ENCODE peak calls at places on chromosomes 3 and 15, in four cellular contexts. M is body of pancreas, I is H1, O is transverse colon. Q is an unnamed sample.

GRCh38 chr3:94305835-94306685 is 243.2 kb downstream of the NSUN3 start:
- DNase-seq in M (no peak), I (no peak), O (no peak), Q (no peak)

GRCh38 chr3:133476971-133477375 is 77.1 kb downstream of the BFSP2 start:
- DNase-seq in M (no peak), I (no peak), O (no peak), Q (no peak)

GRCh38 chr3:111159391-111159790 is 87.8 kb downstream of the NECTIN3 start:
- DNase-seq in M (no peak), I (no peak), O (no peak), Q (no peak)

GRCh38 chr3:101867521-101867920 is 18.2 kb downstream of the NFKBIZ start:
- DNase-seq in M (no peak), O (no peak), I (no peak), Q (no peak)

GRCh38 chr15:31279221-31280036 is 47.2 kb upstream of the KLF13 start:
- DNase-seq in O (peak), I (peak), M (peak), Q (peak)

GRCh38 chr3:32124977-32125376 is 18.6 kb downstream of the GPD1L start:
- DNase-seq in I (no peak), M (no peak), O (no peak), Q (no peak)

GRCh38 chr3:50194128-50194902 is 2.9 kb downstream of the GNAT1 start:
- DNase-seq in I (peak), M (peak), O (peak), Q (no peak)

GRCh38 chr15:62278534-62278933 is 113.4 kb upstream of the C2CD4B start:
- DNase-seq in M (no peak), O (no peak), I (no peak), Q (no peak)

GRCh38 chr3:27905625-27906024 is 183.5 kb upstream of the EOMES start:
- DNase-seq in M (peak), O (no peak), I (no peak), Q (no peak)

GRCh38 chr3:45985532-45986302 is 9.9 kb downstream of the FYCO1 start:
- DNase-seq in I (no peak), O (no peak), M (no peak), Q (no peak)

GRCh38 chr3:35721628-35722027 is 82.3 kb downstream of the ARPP21 start:
- DNase-seq in O (no peak), I (no peak), M (no peak), Q (no peak)

GRCh38 chr3:108106031-108106430 is 15.2 kb upstream of the CD47 start:
- DNase-seq in O (no peak), M (no peak), I (no peak), Q (no peak)

GRCh38 chr15:56327721-56328502 is 37.3 kb upstream of the TEX9 start:
- DNase-seq in M (no peak), O (no peak), I (no peak), Q (no peak)

GRCh38 chr3:116770815-116771450 is 61.4 kb downstream of the TUSC7 start:
- DNase-seq in I (peak), O (peak), M (peak), Q (peak)

GRCh38 chr3:49377483-49377882 is 19.3 kb upstream of the GPX1 start:
- DNase-seq in O (no peak), M (no peak), I (no peak), Q (no peak)

GRCh38 chr3:123620338-123620737 is 35.5 kb upstream of the HACD2 start:
- DNase-seq in O (peak), M (no peak), I (no peak), Q (no peak)

GRCh38 chr15:98896802-98897732 is 110.5 kb downstream of the PGPEP1L start:
- DNase-seq in O (no peak), M (no peak), I (no peak), Q (peak)

GRCh38 chr15:65258863-65259262 is 27.8 kb downstream of the PARP16 start:
- DNase-seq in O (no peak), M (no peak), I (no peak), Q (no peak)

GRCh38 chr3:163708428-163708827 is 1369.9 kb downstream of the SI start:
- DNase-seq in I (no peak), M (no peak), O (no peak), Q (no peak)

GRCh38 chr3:188707396-188708288 is 464.1 kb upstream of the TPRG1 start:
- DNase-seq in M (no peak), I (no peak), O (no peak), Q (no peak)

GRCh38 chr3:170751083-170751893 is 118.7 kb downstream of the RPL22L1 start:
- DNase-seq in O (peak), M (peak), I (no peak), Q (peak)

GRCh38 chr3:134369231-134369741 is 5.0 kb downstream of the AMOTL2 start:
- DNase-seq in M (no peak), O (no peak), I (no peak), Q (no peak)

GRCh38 chr15:65254237-65254820 is 32.4 kb downstream of the PARP16 start:
- DNase-seq in I (no peak), M (no peak), O (no peak), Q (no peak)

DNA sequence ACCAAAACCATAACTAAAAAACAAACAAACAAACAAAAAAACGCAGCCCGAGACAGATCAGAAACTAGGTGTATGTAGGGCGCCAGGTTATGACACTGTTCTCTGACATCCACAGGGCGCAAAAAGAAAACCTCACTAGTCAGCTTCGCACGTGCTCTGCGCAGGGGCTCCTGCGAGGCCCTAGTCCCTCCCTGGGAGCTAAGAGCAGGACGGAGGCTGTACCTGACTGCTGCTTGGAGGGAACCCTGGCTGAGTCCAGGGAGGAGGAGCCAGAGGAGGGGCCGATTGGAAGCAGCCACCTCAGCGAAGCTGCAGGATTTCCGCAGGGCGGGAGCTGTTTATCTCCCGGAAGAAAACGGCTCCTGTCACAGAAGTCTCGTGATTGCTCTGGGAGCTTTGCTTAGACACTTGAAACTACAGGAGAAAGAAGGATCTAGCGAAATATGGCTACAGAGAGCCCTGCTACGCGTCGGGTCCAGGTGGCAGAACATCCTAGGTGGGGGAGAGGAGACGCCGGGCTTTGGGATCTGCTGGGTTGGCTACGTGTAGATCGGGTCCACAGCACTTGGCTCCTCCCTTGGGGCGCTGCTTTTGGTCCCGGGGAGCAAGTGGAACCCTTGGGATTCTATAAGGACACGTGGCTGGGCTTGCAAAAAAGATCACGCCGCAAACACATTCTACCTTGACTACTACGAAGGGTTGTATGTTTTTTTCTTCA is at the start of gene GALK2:
- DNase-seq in I (peak), O (peak), M (peak), Q (peak)
- TF ChIP-seq POLR2A in I (peak), O (peak), M (peak), Q (peak)

GRCh38 chr3:131543714-131544113 is 40.9 kb upstream of the MRPL3 start:
- DNase-seq in O (peak), M (peak), I (no peak), Q (peak)
- TF ChIP-seq CTCF in O (no peak), M (no peak), I (no peak), Q (no peak)

DNA sequence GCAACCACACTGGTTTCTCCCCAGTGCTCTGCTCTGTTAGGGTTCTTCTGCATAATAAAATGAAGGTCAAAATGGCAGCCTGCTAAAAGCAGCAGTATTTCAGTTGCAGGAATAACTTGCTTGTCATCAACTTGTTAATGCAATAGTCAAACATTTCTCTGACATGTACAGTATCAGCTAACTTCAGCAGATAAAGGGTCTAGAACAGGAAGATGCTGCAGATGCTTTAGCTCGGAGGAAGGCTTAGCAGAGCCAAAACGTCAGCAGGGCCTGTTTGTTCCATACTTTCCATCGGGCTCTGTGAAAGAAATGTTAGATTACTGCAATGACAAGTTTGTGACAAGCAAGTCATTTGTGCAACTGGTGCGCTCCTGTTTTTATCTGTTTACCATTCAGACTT is 291.9 kb downstream of the TIGIT start:
- DNase-seq in M (no peak), O (no peak), I (no peak), Q (no peak)
- H3K27ac ChIP-seq in M (no peak), O (no peak), I (no peak), Q (no peak)

GRCh38 chr3:9820543-9820942 is 10.5 kb downstream of the TTLL3 start:
- DNase-seq in O (no peak), M (no peak), I (no peak), Q (no peak)

GRCh38 chr3:9820944-9821343 is 10.9 kb downstream of the TTLL3 start:
- DNase-seq in O (no peak), I (no peak), M (no peak), Q (no peak)

GRCh38 chr3:9818666-9819335 is 8.7 kb downstream of the TTLL3 start:
- DNase-seq in O (no peak), M (no peak), I (no peak), Q (no peak)

GRCh38 chr3:9815986-9816385 is 5.9 kb downstream of the TTLL3 start:
- DNase-seq in I (no peak), O (no peak), M (no peak), Q (no peak)

DNA sequence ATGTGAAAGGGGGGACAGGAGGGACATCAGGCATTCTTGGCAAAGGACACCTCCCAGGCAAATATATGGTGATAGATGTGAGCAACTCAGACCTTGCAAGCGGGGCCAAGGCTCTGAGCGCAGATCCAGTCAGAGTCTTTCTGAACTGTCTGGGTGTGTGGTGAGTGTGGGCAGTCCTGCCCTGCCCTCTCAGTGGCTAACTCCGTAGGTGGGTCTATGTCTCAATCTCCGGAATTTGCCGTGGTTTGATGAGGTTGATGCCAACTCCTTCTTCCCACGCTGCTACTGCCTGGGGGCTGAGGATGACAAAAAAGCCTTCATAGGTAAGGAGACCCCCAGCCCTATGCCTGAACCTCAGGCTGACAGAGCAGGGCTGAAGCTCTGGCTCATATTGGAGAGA is 7.4 kb downstream of the TTLL3 start:
- DNase-seq in M (no peak), O (no peak), I (no peak), Q (no peak)
- TF ChIP-seq POLR2A in M (no peak), O (no peak), I (no peak), Q (no peak)

GRCh38 chr3:155843569-155843968 is 10.7 kb downstream of the SLC33A1 start:
- DNase-seq in O (no peak), M (no peak), I (no peak), Q (no peak)
- TF ChIP-seq CTCF in O (no peak), M (no peak), I (no peak), Q (no peak)